ENCODE peak calls at places on chromosomes 6 and 20, in ten cellular contexts. V is iPS DF 6.9, R is mammary epithelial cell, Q is heart left ventricle, Y is sigmoid colon, E is mesendoderm, G is A549, T is MM.1S, C is cardiac muscle cell, B is PC-9. H is an unnamed sample.

GRCh38 chr6:39295538-39295937 is 18.7 kb downstream of the KCNK17 start:
- DNase-seq in V (no peak), R (no peak), Q (no peak), Y (no peak), E (no peak), G (no peak), T (no peak), C (no peak), B (no peak), H (no peak)

GRCh38 chr6:85460951-85461805 is 11.3 kb downstream of the NT5E start:
- DNase-seq in V (no peak), R (peak; percentile 86), Q (no peak), Y (no peak), E (no peak), G (no peak), T (peak; percentile 93), C (no peak), B (peak; percentile 86), H (peak; percentile 47)

GRCh38 chr6:88760091-88760490 is 203.3 kb downstream of the RNGTT start:
- DNase-seq in V (no peak), R (no peak), Q (no peak), Y (no peak), E (no peak), G (no peak), T (no peak), C (no peak), B (no peak), H (no peak)

GRCh38 chr6:99022039-99022609 is 74.4 kb upstream of the FBXL4 start:
- DNase-seq in V (no peak), R (no peak), Q (no peak), Y (no peak), E (peak; percentile 6), G (no peak), T (no peak), C (no peak), B (no peak), H (no peak)

GRCh38 chr6:50815436-50816114 is 3.1 kb upstream of the TFAP2B start:
- DNase-seq in V (no peak), R (peak; percentile 23), Q (no peak), Y (no peak), E (no peak), G (no peak), T (peak; percentile 32), C (no peak), B (no peak), H (no peak)

GRCh38 chr6:56036911-56037310 is 161.5 kb upstream of the BMP5 start:
- DNase-seq in V (no peak), R (no peak), Q (no peak), Y (no peak), E (no peak), G (no peak), T (no peak), C (no peak), B (no peak), H (no peak)

GRCh38 chr6:52108128-52108527 is 20.7 kb upstream of the PKHD1 start:
- DNase-seq in V (no peak), R (no peak), Q (no peak), Y (no peak), E (peak; percentile 55), G (no peak), T (no peak), C (no peak), B (no peak), H (no peak)

GRCh38 chr6:42420741-42421140 is 31.0 kb downstream of the TRERF1 start:
- DNase-seq in V (no peak), R (no peak), Q (no peak), Y (no peak), E (no peak), G (no peak), T (no peak), C (no peak), B (no peak), H (no peak)

DNA sequence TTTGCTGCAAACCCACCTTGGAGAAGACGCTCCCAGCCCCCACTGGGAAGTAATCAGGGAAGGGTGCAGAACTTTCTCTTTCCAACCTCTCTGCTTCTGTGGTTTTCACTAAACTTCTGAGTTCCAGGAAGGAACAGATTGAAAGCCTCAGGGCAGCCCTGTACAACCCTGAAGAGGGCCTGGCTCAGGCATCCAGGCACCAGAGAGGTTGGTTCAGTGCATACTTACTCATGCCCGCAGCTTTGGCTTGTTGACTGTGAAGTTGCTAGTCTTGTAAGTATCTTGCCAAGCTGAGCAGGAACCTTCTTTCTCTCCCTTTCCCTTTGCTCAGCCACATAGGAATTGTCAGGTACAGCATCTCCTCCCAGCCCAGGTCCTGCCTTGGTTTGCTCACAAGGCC is 272.2 kb upstream of the FOXQ1 start:
- DNase-seq in V (no peak), R (peak; percentile 6), Q (no peak), Y (no peak), E (no peak), G (no peak), T (no peak), C (no peak), B (peak; percentile 77), H (no peak)
- H3K4me1 ChIP-seq in V (peaks cover 1% of the 10 kb centered on the region), R (peaks cover 19% of the 10 kb centered on the region), Q (no peaks in the 10 kb centered on the region), Y (no peaks in the 10 kb centered on the region), E (no peaks in the 10 kb centered on the region), G (peaks cover 8% of the 10 kb centered on the region), T (no peaks in the 10 kb centered on the region), C (no peaks in the 10 kb centered on the region), B (peaks cover 23% of the 10 kb centered on the region), H (no peaks in the 10 kb centered on the region)

GRCh38 chr20:31862506-31862905 is 7.8 kb downstream of the DUSP15 start:
- DNase-seq in V (no peak), R (no peak), Q (no peak), Y (no peak), E (no peak), G (no peak), T (no peak), C (no peak), B (no peak), H (no peak)

GRCh38 chr20:31863296-31864085 is 6.8 kb downstream of the DUSP15 start:
- DNase-seq in V (no peak), R (no peak), Q (no peak), Y (no peak), E (no peak), G (no peak), T (no peak), C (no peak), B (no peak), H (no peak)

GRCh38 chr20:31861346-31862156 is 8.8 kb downstream of the DUSP15 start:
- DNase-seq in V (peak; percentile 81), R (peak; percentile 32), Q (peak; percentile 68), Y (no peak), E (peak; percentile 87), G (peak; percentile 75), T (no peak), C (peak; percentile 89), B (no peak), H (peak; percentile 49)

GRCh38 chr20:31860431-31861345 is 9.6 kb downstream of the DUSP15 start:
- DNase-seq in V (no peak), R (peak; percentile 40), Q (peak; percentile 40), Y (no peak), E (peak; percentile 72), G (peak; percentile 44), T (no peak), C (peak; percentile 51), B (peak; percentile 29), H (peak; percentile 13)

GRCh38 chr20:31862157-31862470 is 8.2 kb downstream of the DUSP15 start:
- DNase-seq in V (no peak), R (no peak), Q (no peak), Y (no peak), E (no peak), G (no peak), T (no peak), C (no peak), B (no peak), H (no peak)
- H3K27ac ChIP-seq in V (no peak overlapping the region), R (no peak overlapping the region), Q (no peak overlapping the region), Y (no peak overlapping the region), E (no peak overlapping the region), G (peak overlapping the region; percentile 82), T (no peak overlapping the region), C (no peak overlapping the region), B (no peak overlapping the region), H (no peak overlapping the region)

GRCh38 chr6:162058281-162058875 is 669.2 kb downstream of the PRKN start:
- DNase-seq in V (no peak), R (peak; percentile 93), Q (peak; percentile 76), Y (no peak), E (peak; percentile 6), G (peak; percentile 93), T (no peak), C (no peak), B (no peak), H (no peak)

GRCh38 chr6:162053084-162053483 is 674.5 kb downstream of the PRKN start:
- DNase-seq in V (no peak), R (no peak), Q (no peak), Y (no peak), E (no peak), G (no peak), T (no peak), C (no peak), B (no peak), H (no peak)

GRCh38 chr6:162056061-162056460 is 671.5 kb downstream of the PRKN start:
- DNase-seq in V (no peak), R (no peak), Q (no peak), Y (no peak), E (no peak), G (no peak), T (no peak), C (no peak), B (no peak), H (no peak)

GRCh38 chr6:162055365-162055764 is 672.2 kb downstream of the PRKN start:
- DNase-seq in V (no peak), R (no peak), Q (no peak), Y (no peak), E (peak; percentile 18), G (peak; percentile 23), T (no peak), C (no peak), B (no peak), H (no peak)

GRCh38 chr6:162056745-162057144 is 670.8 kb downstream of the PRKN start:
- DNase-seq in V (peak; percentile 11), R (no peak), Q (peak; percentile 65), Y (no peak), E (peak; percentile 81), G (peak; percentile 58), T (no peak), C (peak; percentile 63), B (no peak), H (no peak)
- H3K4me1 ChIP-seq in V (peaks cover 3% of the 10 kb centered on the region), R (no peaks in the 10 kb centered on the region), Q (no peaks in the 10 kb centered on the region), Y (no peaks in the 10 kb centered on the region), E (no peaks in the 10 kb centered on the region), G (peaks cover 40% of the 10 kb centered on the region), T (no peaks in the 10 kb centered on the region), C (peaks cover 30% of the 10 kb centered on the region), B (no peaks in the 10 kb centered on the region), H (no peaks in the 10 kb centered on the region)

DNA sequence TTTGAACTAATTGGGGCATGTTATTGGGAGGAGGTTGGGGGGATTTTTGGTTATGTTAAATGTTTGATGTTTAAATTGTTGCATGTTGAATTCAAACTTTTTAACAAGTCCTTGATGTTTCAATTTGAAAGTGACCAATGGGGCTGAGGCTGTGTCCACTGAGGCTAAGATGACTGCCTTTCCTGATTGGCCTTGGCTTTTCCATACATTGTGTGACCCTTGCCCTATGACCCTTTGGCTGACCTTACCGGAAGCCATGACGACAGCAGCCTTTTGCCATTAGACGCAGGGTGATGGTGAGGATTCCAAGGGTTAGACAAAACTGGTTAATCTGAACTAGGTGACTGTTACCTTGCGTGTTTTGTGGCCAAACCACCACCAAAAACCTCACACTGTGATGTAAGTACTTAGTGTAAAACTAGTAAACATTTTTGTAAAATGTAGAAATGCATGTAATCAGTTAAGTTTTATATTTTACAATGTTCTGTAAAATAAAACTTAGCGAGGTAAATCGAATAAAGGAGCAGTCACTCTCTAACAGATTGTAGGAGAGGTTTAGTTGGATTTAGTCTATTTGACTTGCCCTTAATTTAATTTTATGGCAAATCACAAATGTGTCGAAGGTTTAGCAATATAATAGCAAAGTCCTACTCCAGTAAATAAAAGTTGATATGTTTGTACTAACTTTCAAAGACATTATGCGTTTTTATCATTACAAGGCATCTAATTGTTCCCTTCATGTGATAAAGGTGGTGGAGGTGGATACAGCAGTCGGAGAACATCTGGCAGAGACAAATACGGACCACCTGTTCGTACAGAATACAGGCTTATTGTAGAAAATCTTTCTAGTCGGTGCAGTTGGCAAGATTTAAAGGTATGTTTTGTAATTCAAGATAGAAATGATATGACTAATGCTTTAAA is 1.6 kb downstream of the SRSF6 start:
- DNase-seq in V (no peak), R (peak; percentile 21), Q (no peak), Y (no peak), E (peak; percentile 40), G (peak; percentile 45), T (no peak), C (no peak), B (no peak), H (peak; percentile 20)
- H3K27ac ChIP-seq in V (no peak overlapping the region), R (peak overlapping the region; percentile 32), Q (no peak overlapping the region), Y (peak overlapping the region; percentile 100), E (no peak overlapping the region), G (peak overlapping the region; percentile 99), T (no peak overlapping the region), C (peak overlapping the region; percentile 100), B (peak overlapping the region; percentile 3), H (peak overlapping the region; percentile 99)